ENCODE peak calls at places on chromosomes 12 and 14, in five cellular contexts. One of them, this sample, is unnamed.

GRCh38 chr14:101960225-101960624 is 4.1 kb upstream of the DYNC1H1 start:
- DNase-seq in right cardiac atrium: no peak
- DNase-seq in HCT116: no peak
- DNase-seq in neuronal stem cell: no peak
- DNase-seq in cardiac muscle cell: peak; percentile 41
- DNase-seq in this sample: peak; percentile 88

GRCh38 chr12:78674311-78675085 is 190.1 kb upstream of the SYT1 start:
- DNase-seq in right cardiac atrium: no peak
- DNase-seq in HCT116: no peak
- DNase-seq in neuronal stem cell: no peak
- DNase-seq in cardiac muscle cell: no peak
- DNase-seq in this sample: no peak

GRCh38 chr12:13196302-13196921 is at the start of gene EMP1:
- DNase-seq in right cardiac atrium: peak; percentile 94
- DNase-seq in HCT116: peak; percentile 98
- DNase-seq in neuronal stem cell: no peak
- DNase-seq in cardiac muscle cell: no peak
- DNase-seq in this sample: no peak

GRCh38 chr12:131920902-131921840 is 7.9 kb upstream of the PUS1 start:
- DNase-seq in right cardiac atrium: peak; percentile 58
- DNase-seq in HCT116: no peak
- DNase-seq in neuronal stem cell: no peak
- DNase-seq in cardiac muscle cell: no peak
- DNase-seq in this sample: no peak

GRCh38 chr12:29164477-29165163 is 15.5 kb downstream of the FAR2 start:
- DNase-seq in right cardiac atrium: no peak
- DNase-seq in HCT116: no peak
- DNase-seq in neuronal stem cell: no peak
- DNase-seq in cardiac muscle cell: no peak
- DNase-seq in this sample: no peak

GRCh38 chr12:112087055-112087850 is 21.3 kb downstream of the NAA25 start:
- DNase-seq in right cardiac atrium: no peak
- DNase-seq in HCT116: no peak
- DNase-seq in neuronal stem cell: no peak
- DNase-seq in cardiac muscle cell: no peak
- DNase-seq in this sample: no peak

GRCh38 chr14:67371247-67372148 is 11.4 kb downstream of the EIF2S1 start:
- DNase-seq in right cardiac atrium: no peak
- DNase-seq in HCT116: no peak
- DNase-seq in neuronal stem cell: no peak
- DNase-seq in cardiac muscle cell: no peak
- DNase-seq in this sample: no peak

GRCh38 chr12:15996948-15997347 is 85.8 kb downstream of the DERA start:
- DNase-seq in right cardiac atrium: no peak
- DNase-seq in HCT116: no peak
- DNase-seq in neuronal stem cell: no peak
- DNase-seq in cardiac muscle cell: no peak
- DNase-seq in this sample: no peak

GRCh38 chr14:22039938-22040780 is 366.5 kb upstream of the OR4E1 start:
- DNase-seq in right cardiac atrium: no peak
- DNase-seq in HCT116: peak; percentile 18
- DNase-seq in neuronal stem cell: no peak
- DNase-seq in cardiac muscle cell: peak; percentile 15
- DNase-seq in this sample: peak; percentile 84

GRCh38 chr12:56257491-56258067 is 605 bp downstream of the ANKRD52 start:
- DNase-seq in right cardiac atrium: no peak
- DNase-seq in HCT116: no peak
- DNase-seq in neuronal stem cell: peak; percentile 41
- DNase-seq in cardiac muscle cell: peak; percentile 72
- DNase-seq in this sample: no peak

GRCh38 chr14:56196274-56196673 is 78.1 kb downstream of the PELI2 start:
- DNase-seq in right cardiac atrium: no peak
- DNase-seq in HCT116: no peak
- DNase-seq in neuronal stem cell: no peak
- DNase-seq in cardiac muscle cell: no peak
- DNase-seq in this sample: no peak

GRCh38 chr14:59332727-59333126 is 132.5 kb downstream of the GPR135 start:
- DNase-seq in right cardiac atrium: no peak
- DNase-seq in HCT116: no peak
- DNase-seq in neuronal stem cell: no peak
- DNase-seq in cardiac muscle cell: no peak
- DNase-seq in this sample: no peak

GRCh38 chr12:68250454-68250853 is 3.0 kb downstream of the IL22 start:
- DNase-seq in right cardiac atrium: no peak
- DNase-seq in HCT116: no peak
- DNase-seq in neuronal stem cell: peak; percentile 24
- DNase-seq in cardiac muscle cell: no peak
- DNase-seq in this sample: no peak

GRCh38 chr14:104892517-104893434 is 27.7 kb downstream of the CEP170B start:
- DNase-seq in right cardiac atrium: peak; percentile 60
- DNase-seq in HCT116: no peak
- DNase-seq in neuronal stem cell: no peak
- DNase-seq in cardiac muscle cell: no peak
- DNase-seq in this sample: no peak

GRCh38 chr14:21791749-21792148 is 118.1 kb upstream of the OR4E1 start:
- DNase-seq in right cardiac atrium: no peak
- DNase-seq in HCT116: no peak
- DNase-seq in neuronal stem cell: no peak
- DNase-seq in cardiac muscle cell: no peak
- DNase-seq in this sample: no peak

GRCh38 chr14:29518335-29518734 is 409.3 kb downstream of the PRKD1 start:
- DNase-seq in right cardiac atrium: no peak
- DNase-seq in HCT116: no peak
- DNase-seq in neuronal stem cell: no peak
- DNase-seq in cardiac muscle cell: no peak
- DNase-seq in this sample: no peak

GRCh38 chr14:35317820-35318219 is 25.6 kb downstream of the PSMA6 start:
- DNase-seq in right cardiac atrium: no peak
- DNase-seq in HCT116: no peak
- DNase-seq in neuronal stem cell: no peak
- DNase-seq in cardiac muscle cell: no peak
- DNase-seq in this sample: no peak

GRCh38 chr14:39381366-39381765 is 50.9 kb downstream of the FBXO33 start:
- DNase-seq in right cardiac atrium: no peak
- DNase-seq in HCT116: no peak
- DNase-seq in neuronal stem cell: no peak
- DNase-seq in cardiac muscle cell: no peak
- DNase-seq in this sample: no peak

GRCh38 chr12:110640275-110641025 is 26.5 kb downstream of the TCTN1 start:
- DNase-seq in right cardiac atrium: peak; percentile 84
- DNase-seq in HCT116: no peak
- DNase-seq in neuronal stem cell: no peak
- DNase-seq in cardiac muscle cell: peak; percentile 20
- DNase-seq in this sample: no peak

GRCh38 chr14:103385994-103386491 is 828 bp downstream of the MARK3 start:
- DNase-seq in right cardiac atrium: peak; percentile 74
- DNase-seq in HCT116: no peak
- DNase-seq in neuronal stem cell: no peak
- DNase-seq in cardiac muscle cell: peak; percentile 60
- DNase-seq in this sample: peak; percentile 79

GRCh38 chr12:3173912-3174311 is 96.7 kb downstream of the TSPAN9 start:
- DNase-seq in right cardiac atrium: no peak
- DNase-seq in HCT116: no peak
- DNase-seq in neuronal stem cell: no peak
- DNase-seq in cardiac muscle cell: no peak
- DNase-seq in this sample: no peak

GRCh38 chr14:54221432-54221803 is 175.4 kb upstream of the CDKN3 start:
- DNase-seq in right cardiac atrium: no peak
- DNase-seq in HCT116: no peak
- DNase-seq in neuronal stem cell: no peak
- DNase-seq in cardiac muscle cell: no peak
- DNase-seq in this sample: no peak
- H3K27me3 ChIP-seq in right cardiac atrium: peaks cover 2% of the 10 kb centered on the region
- H3K27me3 ChIP-seq in HCT116: no peaks in the 10 kb centered on the region
- H3K27me3 ChIP-seq in neuronal stem cell: peaks cover 23% of the 10 kb centered on the region
- H3K27me3 ChIP-seq in cardiac muscle cell: no peaks in the 10 kb centered on the region
- H3K27me3 ChIP-seq in this sample: no peaks in the 10 kb centered on the region

GRCh38 chr14:71119075-71119474 is 211.8 kb downstream of the PCNX1 start:
- DNase-seq in right cardiac atrium: no peak
- DNase-seq in HCT116: no peak
- DNase-seq in neuronal stem cell: no peak
- DNase-seq in cardiac muscle cell: no peak
- DNase-seq in this sample: no peak

GRCh38 chr14:71116206-71117122 is 209.2 kb downstream of the PCNX1 start:
- DNase-seq in right cardiac atrium: no peak
- DNase-seq in HCT116: no peak
- DNase-seq in neuronal stem cell: no peak
- DNase-seq in cardiac muscle cell: no peak
- DNase-seq in this sample: peak; percentile 88

GRCh38 chr14:71115306-71115705 is 208.0 kb downstream of the PCNX1 start:
- DNase-seq in right cardiac atrium: no peak
- DNase-seq in HCT116: no peak
- DNase-seq in neuronal stem cell: no peak
- DNase-seq in cardiac muscle cell: no peak
- DNase-seq in this sample: no peak

GRCh38 chr14:71119832-71120231 is 212.6 kb downstream of the PCNX1 start:
- DNase-seq in right cardiac atrium: no peak
- DNase-seq in HCT116: no peak
- DNase-seq in neuronal stem cell: no peak
- DNase-seq in cardiac muscle cell: no peak
- DNase-seq in this sample: no peak

GRCh38 chr14:71117839-71118743 is 210.8 kb downstream of the PCNX1 start:
- DNase-seq in right cardiac atrium: no peak
- DNase-seq in HCT116: no peak
- DNase-seq in neuronal stem cell: no peak
- DNase-seq in cardiac muscle cell: peak; percentile 5
- DNase-seq in this sample: no peak
- H3K27ac ChIP-seq in right cardiac atrium: no peak overlapping the region
- H3K27ac ChIP-seq in HCT116: no peak overlapping the region
- H3K27ac ChIP-seq in neuronal stem cell: no peak overlapping the region
- H3K27ac ChIP-seq in cardiac muscle cell: peak overlapping the region; percentile 69
- H3K27ac ChIP-seq in this sample: peak overlapping the region; percentile 79

DNA sequence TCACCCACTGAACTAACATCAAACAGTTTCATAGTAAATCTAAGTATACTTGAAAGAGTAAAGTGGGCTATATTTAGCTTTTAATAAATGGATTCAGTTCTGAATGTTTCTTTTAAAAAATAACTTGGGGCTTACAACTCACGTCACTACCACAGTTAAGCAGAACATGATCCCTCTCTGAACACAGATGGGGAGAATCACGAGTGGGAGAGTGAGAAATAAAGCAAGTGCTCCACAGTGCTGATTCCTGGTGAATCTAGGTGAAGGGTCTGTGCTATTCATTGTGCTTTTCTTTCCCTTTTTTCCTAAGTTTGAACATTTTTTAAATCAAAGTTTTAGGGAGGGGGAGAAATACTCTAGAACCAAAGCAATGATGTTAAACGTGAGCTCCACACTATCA is 251.2 kb downstream of the FOXN3 start:
- DNase-seq in right cardiac atrium: no peak
- DNase-seq in HCT116: no peak
- DNase-seq in neuronal stem cell: no peak
- DNase-seq in cardiac muscle cell: no peak
- DNase-seq in this sample: no peak
- H3K4me3 ChIP-seq in right cardiac atrium: no peak overlapping the region
- H3K4me3 ChIP-seq in HCT116: no peak overlapping the region
- H3K4me3 ChIP-seq in neuronal stem cell: no peak overlapping the region
- H3K4me3 ChIP-seq in cardiac muscle cell: no peak overlapping the region
- H3K4me3 ChIP-seq in this sample: no peak overlapping the region

DNA sequence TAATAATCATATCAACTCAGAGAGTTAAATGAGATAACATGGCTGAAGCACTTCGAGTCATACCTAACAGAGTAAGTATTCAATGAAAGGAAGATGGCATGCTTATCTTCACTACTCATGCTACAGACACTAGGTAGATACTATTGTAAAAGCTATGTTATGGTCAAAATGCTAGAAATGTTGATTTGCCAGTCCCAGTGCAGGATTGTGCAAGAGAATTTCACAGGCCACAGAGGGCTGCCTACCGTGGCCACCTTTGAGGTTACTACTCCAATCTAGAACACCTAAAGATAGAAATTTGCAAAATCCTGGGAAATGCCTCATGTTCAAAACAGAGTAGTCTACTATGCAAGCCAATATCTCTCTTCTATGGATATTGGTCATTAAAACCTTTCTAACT is 75.3 kb upstream of the PLEKHG7 start:
- DNase-seq in right cardiac atrium: no peak
- DNase-seq in HCT116: no peak
- DNase-seq in neuronal stem cell: no peak
- DNase-seq in cardiac muscle cell: no peak
- DNase-seq in this sample: no peak
- H3K27me3 ChIP-seq in right cardiac atrium: no peaks in the 10 kb centered on the region
- H3K27me3 ChIP-seq in HCT116: no peaks in the 10 kb centered on the region
- H3K27me3 ChIP-seq in neuronal stem cell: no peaks in the 10 kb centered on the region
- H3K27me3 ChIP-seq in cardiac muscle cell: no peaks in the 10 kb centered on the region
- H3K27me3 ChIP-seq in this sample: no peaks in the 10 kb centered on the region

GRCh38 chr12:103523771-103524170 is 28.0 kb upstream of the C12orf42 start:
- DNase-seq in right cardiac atrium: no peak
- DNase-seq in HCT116: no peak
- DNase-seq in neuronal stem cell: no peak
- DNase-seq in cardiac muscle cell: no peak
- DNase-seq in this sample: no peak
- H3K27ac ChIP-seq in right cardiac atrium: no peak overlapping the region
- H3K27ac ChIP-seq in HCT116: no peak overlapping the region
- H3K27ac ChIP-seq in neuronal stem cell: no peak overlapping the region
- H3K27ac ChIP-seq in cardiac muscle cell: no peak overlapping the region
- H3K27ac ChIP-seq in this sample: no peak overlapping the region

This sample was measured in Karpas-422.